ENCODE peak calls at places on chromosomes 3 and 15, in five cellular contexts. C is GM20000, A is PC-9, L is HS-27A, R is HAP-1. F is an unnamed sample.

GRCh38 chr3:148175215-148175614 is 522.5 kb upstream of the AGTR1 start:
- DNase-seq in C (no peak), A (no peak), L (no peak), R (no peak), F (no peak)

GRCh38 chr3:181709537-181710279 is 2.0 kb upstream of the SOX2 start:
- DNase-seq in C (peak), A (peak), L (no peak), R (no peak), F (peak)

GRCh38 chr3:129051776-129052400 is 8.7 kb upstream of the GP9 start:
- DNase-seq in C (no peak), A (peak), L (no peak), R (no peak), F (no peak)

GRCh38 chr3:164608554-164609276 is 469.6 kb downstream of the SI start:
- DNase-seq in C (no peak), A (no peak), L (no peak), R (no peak), F (no peak)

GRCh38 chr15:66535056-66535455 is 29.9 kb downstream of the ZWILCH start:
- DNase-seq in C (no peak), A (no peak), L (no peak), R (no peak), F (no peak)

GRCh38 chr15:28955686-28956421 is 70.1 kb downstream of the APBA2 start:
- DNase-seq in C (no peak), A (no peak), L (no peak), R (no peak), F (peak)

GRCh38 chr3:63370094-63370493 is 92.0 kb downstream of the SYNPR start:
- DNase-seq in C (no peak), A (no peak), L (no peak), R (peak), F (no peak)

GRCh38 chr15:31360843-31361763 is 34.5 kb downstream of the KLF13 start:
- DNase-seq in C (peak), A (no peak), L (no peak), R (no peak), F (no peak)

F was measured in HTR-8/SVneo.